ENCODE peak calls at places on chromosome 18, in four cellular contexts. Y is tibial nerve; S is CD8-positive, alpha-beta memory T cell; F is BJ. Q is an unnamed sample.

GRCh38 chr18:23442958-23443357 is 10.1 kb upstream of the RIOK3 start:
- DNase-seq in Y (no peak), S (no peak), F (no peak), Q (no peak)

GRCh38 chr18:68847219-68847860 is 49.5 kb downstream of the CCDC102B start:
- DNase-seq in Y (no peak), S (no peak), F (no peak), Q (peak)

GRCh38 chr18:9335255-9336045 is 877 bp downstream of the TWSG1 start:
- DNase-seq in Y (no peak), S (no peak), F (no peak), Q (no peak)

GRCh38 chr18:55779461-55779710 is 191.4 kb upstream of the TCF4 start:
- DNase-seq in Y (no peak), S (no peak), F (no peak), Q (no peak)

GRCh38 chr18:63439334-63439733 is 17.1 kb upstream of the VPS4B start:
- DNase-seq in Y (peak), S (peak), F (no peak), Q (peak)

GRCh38 chr18:62717059-62717849 is 1.9 kb downstream of the PHLPP1 start:
- DNase-seq in Y (no peak), S (peak), F (no peak), Q (no peak)

GRCh38 chr18:46297124-46297523 is 192.9 kb downstream of the HAUS1 start:
- DNase-seq in Y (no peak), S (no peak), F (no peak), Q (no peak)

GRCh38 chr18:23982154-23983071 is 32.1 kb upstream of the TTC39C start:
- DNase-seq in Y (peak), S (no peak), F (no peak), Q (no peak)

GRCh38 chr18:55488473-55488872 is 99.5 kb downstream of the TCF4 start:
- DNase-seq in Y (no peak), S (no peak), F (no peak), Q (no peak)

GRCh38 chr18:57846258-57846657 is 43.1 kb upstream of the ATP8B1 start:
- DNase-seq in Y (no peak), S (no peak), F (peak), Q (no peak)

GRCh38 chr18:1668284-1668683 is 763.6 kb downstream of the ADCYAP1 start:
- DNase-seq in Y (no peak), S (no peak), F (no peak), Q (no peak)

GRCh38 chr18:53790817-53791216 is 433.7 kb downstream of the MBD2 start:
- DNase-seq in Y (no peak), S (no peak), F (peak), Q (no peak)

GRCh38 chr18:54210463-54210862 is 14.0 kb downstream of the MBD2 start:
- DNase-seq in Y (no peak), S (no peak), F (no peak), Q (no peak)

GRCh38 chr18:22093731-22094374 is 75.5 kb upstream of the GATA6 start:
- DNase-seq in Y (no peak), S (no peak), F (no peak), Q (no peak)

GRCh38 chr18:25248755-25249154 is 103.2 kb downstream of the ZNF521 start:
- DNase-seq in Y (no peak), S (no peak), F (no peak), Q (no peak)

GRCh38 chr18:44700652-44701051 is 20.0 kb downstream of the SETBP1 start:
- DNase-seq in Y (no peak), S (peak), F (no peak), Q (no peak)

GRCh38 chr18:64203295-64203694 is 54.4 kb upstream of the LINC00305 start:
- DNase-seq in Y (no peak), S (no peak), F (no peak), Q (no peak)

GRCh38 chr18:59426855-59427254 is 67.8 kb upstream of the LMAN1 start:
- DNase-seq in Y (no peak), S (no peak), F (no peak), Q (no peak)

GRCh38 chr18:27004056-27004829 is 138.7 kb upstream of the AQP4 start:
- DNase-seq in Y (no peak), S (no peak), F (no peak), Q (no peak)

GRCh38 chr18:58579561-58580047 is 49.3 kb downstream of the ALPK2 start:
- DNase-seq in Y (no peak), S (no peak), F (peak), Q (no peak)

GRCh38 chr18:5524660-5525059 is 19.1 kb downstream of the EPB41L3 start:
- DNase-seq in Y (no peak), S (no peak), F (no peak), Q (no peak)

GRCh38 chr18:31760695-31761094 is at the start of gene SLC25A52:
- DNase-seq in Y (no peak), S (no peak), F (no peak), Q (no peak)

GRCh38 chr18:79495591-79496071 is 99.9 kb downstream of the NFATC1 start:
- DNase-seq in Y (no peak), S (no peak), F (no peak), Q (no peak)

GRCh38 chr18:65901522-65901921 is 150.7 kb downstream of the CDH7 start:
- DNase-seq in Y (no peak), S (no peak), F (no peak), Q (no peak)

GRCh38 chr18:63158676-63159291 is 160.8 kb downstream of the BCL2 start:
- DNase-seq in Y (no peak), S (no peak), F (no peak), Q (no peak)

GRCh38 chr18:51757525-51757924 is 560.0 kb upstream of the MEX3C start:
- DNase-seq in Y (no peak), S (no peak), F (no peak), Q (no peak)

GRCh38 chr18:43303376-43303775 is 26.1 kb upstream of the SYT4 start:
- DNase-seq in Y (no peak), S (no peak), F (no peak), Q (no peak)

GRCh38 chr18:50287028-50287440 is 458 bp downstream of the CXXC1 start:
- DNase-seq in Y (no peak), S (no peak), F (no peak), Q (no peak)

GRCh38 chr18:23827681-23828080 is 138.4 kb downstream of the LAMA3 start:
- DNase-seq in Y (no peak), S (no peak), F (no peak), Q (no peak)

GRCh38 chr18:26746284-26747130 is 119.0 kb downstream of the AQP4 start:
- DNase-seq in Y (no peak), S (no peak), F (no peak), Q (no peak)

GRCh38 chr18:23580677-23581367 is 5.5 kb downstream of the NPC1 start:
- DNase-seq in Y (no peak), S (no peak), F (peak), Q (no peak)

GRCh38 chr18:43931439-43931838 is 654.1 kb upstream of the SYT4 start:
- DNase-seq in Y (no peak), S (no peak), F (no peak), Q (no peak)

GRCh38 chr18:12287684-12288405 is 20.2 kb upstream of the TUBB6 start:
- DNase-seq in Y (peak), S (no peak), F (peak), Q (no peak)

GRCh38 chr18:12290086-12290485 is 18.0 kb upstream of the TUBB6 start:
- DNase-seq in Y (no peak), S (no peak), F (no peak), Q (no peak)

GRCh38 chr18:12288406-12288762 is 19.7 kb upstream of the TUBB6 start:
- DNase-seq in Y (no peak), S (no peak), F (no peak), Q (no peak)

GRCh38 chr18:12283666-12284065 is 24.4 kb upstream of the TUBB6 start:
- DNase-seq in Y (no peak), S (no peak), F (no peak), Q (no peak)

DNA sequence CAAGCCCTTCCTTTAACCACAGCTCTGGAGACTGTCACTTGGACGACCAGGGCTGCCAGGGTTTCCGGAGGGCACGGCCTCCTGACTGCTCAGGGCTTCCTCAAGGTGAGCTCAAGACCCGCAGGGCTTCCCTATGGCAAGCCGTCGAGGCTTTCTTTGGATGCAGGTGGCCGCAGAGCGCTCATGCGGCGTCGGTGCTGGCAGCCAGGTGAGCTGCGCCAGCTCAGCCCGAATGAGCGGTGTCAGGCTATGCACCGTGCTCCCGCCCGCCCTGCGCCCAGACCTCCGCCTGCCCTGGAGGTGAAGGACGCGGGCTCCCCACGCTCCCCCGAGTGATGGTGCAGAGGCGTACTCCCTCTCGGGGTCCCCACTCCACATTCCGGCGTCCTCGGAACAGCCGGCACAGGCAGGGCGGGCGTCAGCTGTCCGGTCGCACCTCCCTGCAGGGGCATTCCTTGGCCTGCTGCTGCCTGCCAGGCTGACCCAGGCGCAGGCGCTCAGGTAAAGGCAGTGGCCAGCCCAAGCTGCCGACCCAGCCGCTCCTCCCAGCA is 20.8 kb upstream of the TUBB6 start:
- DNase-seq in Y (no peak), S (no peak), F (no peak), Q (no peak)
- H3K4me3 ChIP-seq in Y (peak), S (no peak), F (peak), Q (no peak)

GRCh38 chr18:74501386-74501785 is 5.2 kb downstream of the CNDP2 start:
- DNase-seq in Y (no peak), S (no peak), F (no peak), Q (no peak)
- H3K4me3 ChIP-seq in Y (peak), S (no peak), F (no peak), Q (no peak)

GRCh38 chr18:3624818-3625716 is 175.1 kb downstream of the TGIF1 start:
- DNase-seq in Y (peak), S (peak), F (peak), Q (no peak)
- H3K4me3 ChIP-seq in Y (no peak), S (no peak), F (peak), Q (no peak)

DNA sequence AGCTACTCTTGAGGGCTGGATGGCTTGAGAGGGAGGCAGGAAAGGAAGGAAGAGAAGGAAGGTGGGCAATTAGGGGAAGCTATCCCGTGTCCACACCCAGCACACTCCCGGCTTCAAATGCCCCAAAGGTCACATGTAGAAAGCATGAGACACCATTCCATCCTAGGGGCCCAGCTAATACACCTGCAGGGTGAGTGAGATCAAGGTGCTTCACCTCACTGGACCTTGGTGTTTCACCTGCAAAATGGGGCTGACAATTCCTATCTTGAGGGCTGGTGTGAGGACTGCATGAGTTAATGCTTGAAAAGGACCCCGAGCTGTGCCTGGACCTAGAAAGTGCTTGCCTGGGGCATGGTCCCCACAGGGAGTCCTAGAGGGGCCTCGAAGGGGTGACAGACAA is 50.8 kb upstream of the SMAD7 start:
- DNase-seq in Y (no peak), S (no peak), F (no peak), Q (no peak)
- H3K4me3 ChIP-seq in Y (no peak), S (no peak), F (no peak), Q (no peak)

DNA sequence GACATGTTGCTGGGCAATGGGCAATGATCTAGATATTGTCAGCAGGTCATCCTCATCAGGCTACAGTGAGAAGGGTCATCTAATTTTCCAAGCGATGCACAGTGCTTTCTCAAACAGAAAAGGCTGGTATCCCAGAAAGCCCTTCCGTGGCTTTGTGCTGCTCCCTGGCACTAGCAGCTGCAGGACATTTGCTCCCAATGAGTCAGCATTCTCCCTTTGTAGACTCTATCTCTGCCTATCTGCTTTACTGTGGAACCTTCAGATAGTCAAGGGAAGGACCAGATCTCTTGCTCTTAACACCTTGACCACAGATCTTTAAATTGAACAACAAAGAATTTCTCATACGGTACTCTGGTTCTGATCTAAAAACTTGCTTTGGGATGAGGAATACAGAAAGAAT is 101.4 kb downstream of the CDH2 start:
- DNase-seq in Y (no peak), S (no peak), F (no peak), Q (no peak)
- H3K4me3 ChIP-seq in Y (no peak), S (no peak), F (no peak), Q (no peak)

DNA sequence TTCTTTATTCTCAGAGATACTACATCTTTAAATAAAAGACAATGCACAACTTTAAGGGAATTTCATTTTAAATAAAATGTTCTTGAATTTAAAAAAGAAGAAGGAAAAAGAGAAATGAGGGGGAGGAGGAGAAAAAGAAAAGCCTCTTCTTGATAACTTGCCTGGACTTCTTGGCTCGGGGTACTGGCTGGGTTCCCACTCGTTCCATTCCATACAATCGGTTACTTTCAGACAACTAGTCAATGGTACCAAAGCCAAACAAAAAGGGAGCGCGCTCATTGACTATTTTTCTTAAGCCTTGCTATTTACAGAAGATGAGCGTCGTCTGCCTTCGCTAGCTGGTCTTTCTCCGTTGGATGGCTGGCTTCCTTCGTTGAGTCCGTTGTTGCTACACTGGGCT is 260.5 kb downstream of the ZNF516 start:
- DNase-seq in Y (peak), S (no peak), F (no peak), Q (no peak)
- H3K4me3 ChIP-seq in Y (peak), S (no peak), F (no peak), Q (no peak)

DNA sequence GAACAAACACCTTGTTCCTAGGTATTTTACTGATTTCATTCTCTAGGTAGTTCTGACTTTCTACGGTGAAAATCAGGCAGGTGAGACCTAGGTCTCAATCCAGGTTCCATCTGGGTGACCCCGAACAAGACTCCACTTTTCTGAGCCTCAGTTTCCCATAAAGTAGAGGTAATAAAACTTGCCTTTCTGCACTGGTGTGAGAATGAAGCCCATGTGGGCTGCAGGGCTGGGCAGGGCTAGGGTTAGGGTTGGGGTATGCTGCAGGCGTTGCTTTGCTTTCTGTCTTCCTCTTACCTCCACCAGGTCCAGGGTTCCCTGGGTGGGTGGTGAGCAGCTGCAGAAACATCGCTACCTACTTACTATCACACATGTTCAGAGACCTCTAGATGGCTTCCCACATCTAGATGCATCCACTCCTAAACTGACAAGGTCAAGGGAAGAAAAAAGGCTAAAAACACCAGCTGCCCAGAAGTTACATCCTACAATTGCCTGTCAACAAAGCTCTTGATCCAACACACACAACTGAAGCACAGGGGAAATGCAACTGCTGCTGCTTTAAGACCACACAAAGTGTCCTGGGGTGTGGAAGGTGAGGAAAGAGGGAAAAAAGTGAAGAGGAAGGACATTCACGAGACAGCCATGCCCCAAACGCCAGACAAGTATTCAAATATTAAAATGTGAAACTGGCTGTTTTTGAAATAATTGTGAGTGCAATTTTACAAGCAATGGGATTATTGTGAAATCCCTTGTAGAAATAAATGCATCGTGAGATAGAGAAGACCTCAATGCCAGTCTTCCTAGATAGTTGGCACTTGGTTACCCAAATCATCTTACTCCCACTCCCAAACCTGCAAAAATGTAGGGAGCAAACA is 23.5 kb downstream of the MBP start:
- DNase-seq in Y (no peak), S (no peak), F (no peak), Q (no peak)
- H3K4me3 ChIP-seq in Y (no peak), S (no peak), F (no peak), Q (no peak)

GRCh38 chr18:35619468-35619867 is 37.9 kb downstream of the GALNT1 start:
- DNase-seq in Y (no peak), S (no peak), F (no peak), Q (no peak)
- H3K4me3 ChIP-seq in Y (no peak), S (no peak), F (no peak), Q (no peak)